ENCODE peak calls at places on chromosomes 2 and 18, in six cellular contexts. One of them, this sample, is unnamed.

GRCh38 chr2:76391663-76392062 is 680.9 kb upstream of the GCFC2 start:
- DNase-seq in activated T-cell treated with anti-CD3 and anti-CD28 coated beads, Interleukin-2, amount 50 U/mL, for 1 hour: no peak
- DNase-seq in activated CD4-positive, alpha-beta T cell treated with anti-CD3 and anti-CD28 coated beads, Interleukin-2, amount 50 U/mL, for 1 hour: no peak
- DNase-seq in stimulated activated CD8-positive, alpha-beta memory T cell treated with anti-CD3 and anti-CD28 coated beads, Interleukin-4, amount 100 ng/mL, for 1 hour: no peak
- DNase-seq in left cardiac atrium: no peak
- DNase-seq in A549: no peak
- DNase-seq in this sample: no peak

GRCh38 chr2:42755161-42755900 is 8.6 kb downstream of the OXER1 start:
- DNase-seq in stimulated activated CD8-positive, alpha-beta memory T cell treated with anti-CD3 and anti-CD28 coated beads, Interleukin-4, amount 100 ng/mL, for 1 hour: no peak
- DNase-seq in activated CD4-positive, alpha-beta T cell treated with anti-CD3 and anti-CD28 coated beads, Interleukin-2, amount 50 U/mL, for 1 hour: no peak
- DNase-seq in activated T-cell treated with anti-CD3 and anti-CD28 coated beads, Interleukin-2, amount 50 U/mL, for 1 hour: no peak
- DNase-seq in A549: no peak
- DNase-seq in left cardiac atrium: no peak
- DNase-seq in this sample: no peak

GRCh38 chr2:199443589-199444130 is 14.1 kb downstream of the SATB2 start:
- DNase-seq in activated CD4-positive, alpha-beta T cell treated with anti-CD3 and anti-CD28 coated beads, Interleukin-2, amount 50 U/mL, for 1 hour: no peak
- DNase-seq in left cardiac atrium: no peak
- DNase-seq in A549: no peak
- DNase-seq in activated T-cell treated with anti-CD3 and anti-CD28 coated beads, Interleukin-2, amount 50 U/mL, for 1 hour: no peak
- DNase-seq in stimulated activated CD8-positive, alpha-beta memory T cell treated with anti-CD3 and anti-CD28 coated beads, Interleukin-4, amount 100 ng/mL, for 1 hour: no peak
- DNase-seq in this sample: no peak

GRCh38 chr2:151363709-151364108 is 6.3 kb downstream of the TNFAIP6 start:
- DNase-seq in stimulated activated CD8-positive, alpha-beta memory T cell treated with anti-CD3 and anti-CD28 coated beads, Interleukin-4, amount 100 ng/mL, for 1 hour: no peak
- DNase-seq in activated T-cell treated with anti-CD3 and anti-CD28 coated beads, Interleukin-2, amount 50 U/mL, for 1 hour: no peak
- DNase-seq in left cardiac atrium: peak
- DNase-seq in A549: no peak
- DNase-seq in activated CD4-positive, alpha-beta T cell treated with anti-CD3 and anti-CD28 coated beads, Interleukin-2, amount 50 U/mL, for 1 hour: no peak
- DNase-seq in this sample: no peak

GRCh38 chr2:241008711-241009121 is 10.3 kb downstream of the SNED1 start:
- DNase-seq in A549: no peak
- DNase-seq in activated T-cell treated with anti-CD3 and anti-CD28 coated beads, Interleukin-2, amount 50 U/mL, for 1 hour: peak
- DNase-seq in stimulated activated CD8-positive, alpha-beta memory T cell treated with anti-CD3 and anti-CD28 coated beads, Interleukin-4, amount 100 ng/mL, for 1 hour: no peak
- DNase-seq in left cardiac atrium: no peak
- DNase-seq in activated CD4-positive, alpha-beta T cell treated with anti-CD3 and anti-CD28 coated beads, Interleukin-2, amount 50 U/mL, for 1 hour: no peak
- DNase-seq in this sample: no peak

GRCh38 chr18:11042247-11042646 is 107.1 kb downstream of the PIEZO2 start:
- DNase-seq in left cardiac atrium: no peak
- DNase-seq in activated CD4-positive, alpha-beta T cell treated with anti-CD3 and anti-CD28 coated beads, Interleukin-2, amount 50 U/mL, for 1 hour: no peak
- DNase-seq in activated T-cell treated with anti-CD3 and anti-CD28 coated beads, Interleukin-2, amount 50 U/mL, for 1 hour: no peak
- DNase-seq in stimulated activated CD8-positive, alpha-beta memory T cell treated with anti-CD3 and anti-CD28 coated beads, Interleukin-4, amount 100 ng/mL, for 1 hour: no peak
- DNase-seq in A549: no peak
- DNase-seq in this sample: no peak

GRCh38 chr2:109135572-109136185 is 6.7 kb downstream of the SH3RF3 start:
- DNase-seq in A549: no peak
- DNase-seq in stimulated activated CD8-positive, alpha-beta memory T cell treated with anti-CD3 and anti-CD28 coated beads, Interleukin-4, amount 100 ng/mL, for 1 hour: no peak
- DNase-seq in left cardiac atrium: no peak
- DNase-seq in activated CD4-positive, alpha-beta T cell treated with anti-CD3 and anti-CD28 coated beads, Interleukin-2, amount 50 U/mL, for 1 hour: no peak
- DNase-seq in activated T-cell treated with anti-CD3 and anti-CD28 coated beads, Interleukin-2, amount 50 U/mL, for 1 hour: no peak
- DNase-seq in this sample: no peak

GRCh38 chr2:13921245-13921644 is 711.3 kb upstream of the LRATD1 start:
- DNase-seq in stimulated activated CD8-positive, alpha-beta memory T cell treated with anti-CD3 and anti-CD28 coated beads, Interleukin-4, amount 100 ng/mL, for 1 hour: no peak
- DNase-seq in A549: no peak
- DNase-seq in left cardiac atrium: no peak
- DNase-seq in activated T-cell treated with anti-CD3 and anti-CD28 coated beads, Interleukin-2, amount 50 U/mL, for 1 hour: no peak
- DNase-seq in activated CD4-positive, alpha-beta T cell treated with anti-CD3 and anti-CD28 coated beads, Interleukin-2, amount 50 U/mL, for 1 hour: no peak
- DNase-seq in this sample: no peak

GRCh38 chr2:85159589-85159988 is 26.4 kb downstream of the TCF7L1 start:
- DNase-seq in activated T-cell treated with anti-CD3 and anti-CD28 coated beads, Interleukin-2, amount 50 U/mL, for 1 hour: no peak
- DNase-seq in A549: no peak
- DNase-seq in left cardiac atrium: no peak
- DNase-seq in activated CD4-positive, alpha-beta T cell treated with anti-CD3 and anti-CD28 coated beads, Interleukin-2, amount 50 U/mL, for 1 hour: no peak
- DNase-seq in stimulated activated CD8-positive, alpha-beta memory T cell treated with anti-CD3 and anti-CD28 coated beads, Interleukin-4, amount 100 ng/mL, for 1 hour: no peak
- DNase-seq in this sample: no peak

GRCh38 chr18:79684283-79684631 is 4.7 kb downstream of the CTDP1 start:
- DNase-seq in left cardiac atrium: no peak
- DNase-seq in A549: no peak
- DNase-seq in activated CD4-positive, alpha-beta T cell treated with anti-CD3 and anti-CD28 coated beads, Interleukin-2, amount 50 U/mL, for 1 hour: no peak
- DNase-seq in stimulated activated CD8-positive, alpha-beta memory T cell treated with anti-CD3 and anti-CD28 coated beads, Interleukin-4, amount 100 ng/mL, for 1 hour: no peak
- DNase-seq in activated T-cell treated with anti-CD3 and anti-CD28 coated beads, Interleukin-2, amount 50 U/mL, for 1 hour: no peak
- DNase-seq in this sample: no peak

This sample was measured in brain pericyte.